ENCODE peak calls at places on chromosomes 13 and 19, in five cellular contexts. O, S, L, I and C are unnamed samples.

GRCh38 chr13:73171242-73171641 is 112.4 kb downstream of the KLF5 start:
- DNase-seq in O (no peak), S (no peak), L (no peak), I (no peak), C (no peak)

GRCh38 chr13:46039421-46040036 is 13.0 kb downstream of the ZC3H13 start:
- DNase-seq in O (no peak), S (no peak), L (no peak), I (no peak), C (no peak)

GRCh38 chr13:110495376-110495775 is 66.1 kb downstream of the RAB20 start:
- DNase-seq in O (no peak), S (no peak), L (no peak), I (no peak), C (no peak)

GRCh38 chr19:38849746-38850230 is at the start of gene HNRNPL:
- DNase-seq in O (no peak), S (no peak), L (peak; percentile 99), I (no peak), C (peak; percentile 99)

GRCh38 chr13:66691149-66691548 is 539.0 kb downstream of the PCDH9 start:
- DNase-seq in O (no peak), S (no peak), L (no peak), I (no peak), C (no peak)

GRCh38 chr13:43041368-43041921 is 18.1 kb downstream of the DNAJC15 start:
- DNase-seq in O (no peak), S (no peak), L (no peak), I (no peak), C (no peak)

GRCh38 chr13:113355621-113356020 is 8.3 kb downstream of the GRTP1 start:
- DNase-seq in O (no peak), S (no peak), L (no peak), I (no peak), C (no peak)

GRCh38 chr19:17807731-17808316 is 12.9 kb downstream of the B3GNT3 start:
- DNase-seq in O (no peak), S (no peak), L (no peak), I (no peak), C (no peak)

GRCh38 chr13:110254751-110255553 is 52.0 kb downstream of the COL4A1 start:
- DNase-seq in O (no peak), S (no peak), L (no peak), I (no peak), C (no peak)

GRCh38 chr19:4566402-4567051 is 7.0 kb upstream of the SEMA6B start:
- DNase-seq in O (no peak), S (no peak), L (no peak), I (no peak), C (no peak)

DNA sequence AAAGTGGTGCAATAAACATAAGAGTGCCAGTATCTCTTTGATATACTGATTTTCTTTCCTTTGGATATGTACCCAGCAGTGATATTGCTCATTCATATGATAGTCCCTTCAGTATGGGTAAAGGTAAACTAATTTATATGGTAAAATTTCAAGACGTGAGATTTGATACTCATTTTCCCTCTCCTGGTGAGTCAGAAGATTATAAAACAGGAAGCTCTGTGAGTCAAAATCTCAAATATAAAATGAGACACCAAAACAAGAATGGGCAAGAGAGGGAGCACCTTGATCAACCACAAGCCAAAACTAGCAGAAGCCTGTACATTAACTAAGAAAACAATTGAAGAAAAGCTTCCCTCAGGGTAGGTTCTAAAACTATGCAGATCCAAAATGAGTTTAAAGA is 216.3 kb downstream of the SLITRK6 start:
- DNase-seq in O (no peak), S (no peak), L (no peak), I (no peak), C (no peak)
- TF ChIP-seq CTCF in O (no peak), S (no peak), L (no peak), I (no peak), C (no peak)

GRCh38 chr19:50007947-50008346 is 17.2 kb downstream of the VRK3 start:
- DNase-seq in O (no peak), S (no peak), L (no peak), I (no peak), C (no peak)

GRCh38 chr19:50003810-50004419 is 21.3 kb downstream of the VRK3 start:
- DNase-seq in O (no peak), S (peak; percentile 41), L (no peak), I (peak; percentile 91), C (no peak)

GRCh38 chr19:50007170-50007569 is 18.0 kb downstream of the VRK3 start:
- DNase-seq in O (no peak), S (no peak), L (no peak), I (no peak), C (no peak)

GRCh38 chr19:50005428-50005827 is 19.7 kb downstream of the VRK3 start:
- DNase-seq in O (no peak), S (no peak), L (no peak), I (no peak), C (no peak)

GRCh38 chr19:50008532-50008931 is 16.6 kb downstream of the VRK3 start:
- DNase-seq in O (peak; percentile 24), S (no peak), L (peak; percentile 43), I (peak; percentile 33), C (peak; percentile 28)
- TF ChIP-seq CTCF in O (peak; percentile 12), S (no peak), L (no peak), I (peak; percentile 31), C (peak; percentile 47)

GRCh38 chr19:1826557-1827521 is 14.8 kb upstream of the ATP8B3 start:
- DNase-seq in O (no peak), S (no peak), L (peak; percentile 38), I (no peak), C (no peak)

GRCh38 chr19:1824252-1824622 is 12.2 kb upstream of the ATP8B3 start:
- DNase-seq in O (no peak), S (no peak), L (no peak), I (no peak), C (no peak)

GRCh38 chr19:1827566-1828278 is 15.6 kb upstream of the ATP8B3 start:
- DNase-seq in O (no peak), S (no peak), L (no peak), I (no peak), C (no peak)

GRCh38 chr19:1823539-1824251 is 11.6 kb upstream of the ATP8B3 start:
- DNase-seq in O (no peak), S (no peak), L (no peak), I (no peak), C (no peak)

GRCh38 chr19:1825909-1826556 is 14.0 kb upstream of the ATP8B3 start:
- DNase-seq in O (peak; percentile 66), S (peak; percentile 79), L (peak; percentile 84), I (peak; percentile 64), C (peak; percentile 84)
- TF ChIP-seq CTCF in O (peak; percentile 89), S (peak; percentile 96), L (peak; percentile 88), I (peak; percentile 67), C (peak; percentile 90)

DNA sequence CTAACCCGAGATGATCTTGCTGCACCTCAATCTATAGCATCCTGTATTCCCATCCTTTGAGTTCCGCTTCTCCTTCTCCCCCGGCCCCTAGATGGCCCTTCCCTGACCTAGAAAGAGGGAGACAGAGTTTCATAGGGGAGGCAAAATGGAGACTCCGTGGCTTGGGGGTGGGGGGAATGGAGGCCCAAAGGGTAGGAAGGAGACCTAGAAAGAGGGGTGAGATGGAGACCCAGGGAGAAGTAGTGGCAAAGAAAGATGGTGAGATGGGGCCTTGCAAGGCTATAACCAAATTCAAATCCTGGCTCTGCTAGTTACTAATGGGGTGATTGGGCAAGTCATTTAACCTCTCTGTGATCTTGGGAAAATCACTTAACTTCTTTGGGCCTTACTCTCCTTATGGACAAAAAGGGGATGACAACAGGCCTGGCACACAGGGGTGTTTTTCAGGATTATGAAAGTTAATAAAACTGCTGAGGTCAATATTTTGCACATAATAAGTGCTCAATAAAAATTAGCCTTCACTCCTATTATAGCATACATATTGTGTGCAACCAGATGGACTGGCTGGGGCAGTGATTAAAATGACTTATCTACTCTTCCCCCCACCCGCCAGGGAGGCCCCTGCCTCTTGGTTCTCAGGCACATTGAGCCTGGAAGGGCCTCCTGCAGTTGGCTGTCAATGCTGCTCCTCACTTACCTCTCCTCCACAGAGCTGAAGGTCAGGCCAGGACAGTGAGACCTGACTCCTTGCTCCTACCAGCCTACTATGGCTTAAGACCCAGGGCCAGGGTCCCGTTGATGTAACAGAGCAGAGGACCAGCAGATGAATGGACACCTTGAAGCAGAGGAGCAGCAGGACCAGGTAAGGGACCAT is 623 bp downstream of the SPHK2 start:
- DNase-seq in O (no peak), S (no peak), L (no peak), I (no peak), C (no peak)
- TF ChIP-seq CTCF in O (no peak), S (no peak), L (no peak), I (no peak), C (no peak)

GRCh38 chr19:45820413-45821102 is 5.5 kb upstream of the RSPH6A start:
- DNase-seq in O (no peak), S (no peak), L (no peak), I (peak; percentile 26), C (no peak)
- TF ChIP-seq CTCF in O (no peak), S (no peak), L (no peak), I (no peak), C (no peak)

GRCh38 chr19:57269515-57270250 is 10.6 kb upstream of the ZNF460 start:
- DNase-seq in O (no peak), S (no peak), L (no peak), I (no peak), C (no peak)
- TF ChIP-seq CTCF in O (no peak), S (no peak), L (no peak), I (no peak), C (no peak)

DNA sequence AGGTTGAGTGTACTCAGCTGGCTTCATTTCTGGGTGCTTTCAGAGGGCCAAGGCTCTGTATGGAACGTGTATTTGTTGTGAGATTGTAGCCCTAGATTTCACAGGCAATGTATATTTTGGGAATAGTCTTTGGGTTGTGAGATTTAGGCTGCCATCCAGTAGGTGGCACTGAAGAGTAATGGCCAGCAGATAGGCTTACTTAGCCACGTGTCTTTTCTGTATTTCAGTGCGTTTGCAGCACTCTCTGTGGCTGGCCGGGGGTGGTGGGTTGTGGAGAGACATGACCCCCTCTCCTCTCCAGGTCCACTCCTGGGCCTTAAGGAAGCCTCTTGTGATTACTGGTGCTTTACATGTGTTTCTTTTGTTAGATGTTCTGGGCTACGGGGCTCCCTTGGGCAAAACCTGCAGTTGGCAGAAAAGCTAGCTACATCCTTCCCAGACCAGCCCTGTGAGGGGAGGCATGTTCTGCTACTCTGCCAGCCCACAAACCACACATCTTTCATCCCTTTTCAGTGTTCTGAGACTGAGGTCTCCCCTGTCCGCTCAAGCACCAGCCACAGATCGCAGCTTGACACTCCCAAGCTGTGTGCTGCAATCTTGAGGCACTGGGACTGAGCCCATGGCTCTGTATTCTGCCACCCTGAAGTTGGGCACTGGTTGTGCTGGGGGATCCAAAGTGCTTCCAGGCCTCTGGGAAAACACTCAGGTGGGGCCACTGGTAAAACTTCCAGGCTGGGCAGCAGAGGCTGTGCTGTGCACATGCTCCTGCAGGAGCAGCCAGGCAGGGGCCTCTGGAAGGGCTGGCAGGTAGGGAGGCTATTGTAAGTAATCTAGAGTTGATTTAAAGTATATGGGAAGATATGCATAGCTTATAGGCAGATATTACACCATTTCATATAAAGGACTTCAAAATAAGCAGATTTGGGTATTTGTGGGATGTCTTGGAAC is 1096.8 kb upstream of the PCDH20 start:
- DNase-seq in O (no peak), S (no peak), L (peak; percentile 46), I (peak; percentile 67), C (peak; percentile 12)
- TF ChIP-seq CTCF in O (peak; percentile 36), S (peak; percentile 30), L (peak; percentile 66), I (peak; percentile 83), C (peak; percentile 70)

GRCh38 chr13:79775830-79776229 is 294.9 kb downstream of the NDFIP2 start:
- DNase-seq in O (no peak), S (peak; percentile 47), L (peak; percentile 26), I (peak; percentile 58), C (no peak)
- TF ChIP-seq CTCF in O (peak; percentile 75), S (peak; percentile 48), L (no peak), I (peak; percentile 67), C (peak; percentile 72)

GRCh38 chr19:6271721-6272410 is 7.9 kb downstream of the MLLT1 start:
- DNase-seq in O (peak; percentile 93), S (peak; percentile 63), L (no peak), I (no peak), C (no peak)
- TF ChIP-seq CTCF in O (peak; percentile 21), S (no peak), L (no peak), I (no peak), C (no peak)

GRCh38 chr13:101202590-101202989 is 213.7 kb downstream of the NALCN start:
- DNase-seq in O (no peak), S (no peak), L (peak; percentile 4), I (no peak), C (no peak)
- TF ChIP-seq CTCF in O (no peak), S (no peak), L (no peak), I (no peak), C (no peak)